ENCODE peak calls at places on chromosomes 3 and 15, in seven cellular contexts. One of them, this sample, is unnamed. For H3K4me1, the result is how much of the 10 kb centered on the place peaks cover.

GRCh38 chr15:94075349-94075748 is 156.0 kb upstream of the MCTP2 start:
- DNase-seq in pancreas: no peak
- DNase-seq in fibroblast of lung: peak
- DNase-seq in NT2/D1: no peak
- DNase-seq in PC-3: no peak
- DNase-seq in HCT116: no peak
- DNase-seq in hepatocyte: peak
- DNase-seq in this sample: no peak

GRCh38 chr3:136632625-136633081 is 119.5 kb downstream of the STAG1 start:
- DNase-seq in HCT116: no peak
- DNase-seq in fibroblast of lung: peak
- DNase-seq in PC-3: peak
- DNase-seq in NT2/D1: no peak
- DNase-seq in pancreas: no peak
- DNase-seq in hepatocyte: no peak
- DNase-seq in this sample: no peak

GRCh38 chr3:141261472-141262171 is 30.0 kb downstream of the PXYLP1 start:
- DNase-seq in pancreas: no peak
- DNase-seq in HCT116: no peak
- DNase-seq in PC-3: no peak
- DNase-seq in fibroblast of lung: no peak
- DNase-seq in NT2/D1: no peak
- DNase-seq in hepatocyte: no peak
- DNase-seq in this sample: no peak

GRCh38 chr3:141491929-141492328 is 5.1 kb downstream of the RASA2 start:
- DNase-seq in hepatocyte: no peak
- DNase-seq in pancreas: no peak
- DNase-seq in HCT116: no peak
- DNase-seq in PC-3: no peak
- DNase-seq in NT2/D1: no peak
- DNase-seq in fibroblast of lung: no peak
- DNase-seq in this sample: no peak

GRCh38 chr3:172103724-172104123 is 64.3 kb downstream of the FNDC3B start:
- DNase-seq in hepatocyte: no peak
- DNase-seq in pancreas: no peak
- DNase-seq in PC-3: no peak
- DNase-seq in HCT116: no peak
- DNase-seq in fibroblast of lung: peak
- DNase-seq in NT2/D1: no peak
- DNase-seq in this sample: peak

GRCh38 chr15:90557147-90557546 is 27.4 kb downstream of the CRTC3 start:
- DNase-seq in pancreas: no peak
- DNase-seq in NT2/D1: no peak
- DNase-seq in HCT116: no peak
- DNase-seq in fibroblast of lung: no peak
- DNase-seq in hepatocyte: no peak
- DNase-seq in PC-3: no peak
- DNase-seq in this sample: no peak

GRCh38 chr3:195859061-195859845 is 47.5 kb upstream of the MUC4 start:
- DNase-seq in PC-3: peak
- DNase-seq in HCT116: peak
- DNase-seq in hepatocyte: peak
- DNase-seq in fibroblast of lung: peak
- DNase-seq in pancreas: peak
- DNase-seq in NT2/D1: peak
- DNase-seq in this sample: no peak

GRCh38 chr3:85737846-85738245 is 779.1 kb downstream of the CADM2 start:
- DNase-seq in NT2/D1: no peak
- DNase-seq in HCT116: no peak
- DNase-seq in fibroblast of lung: peak
- DNase-seq in hepatocyte: no peak
- DNase-seq in PC-3: peak
- DNase-seq in pancreas: no peak
- DNase-seq in this sample: no peak

GRCh38 chr15:47720555-47720954 is 3.2 kb downstream of the SEMA6D start:
- DNase-seq in HCT116: no peak
- DNase-seq in pancreas: no peak
- DNase-seq in PC-3: no peak
- DNase-seq in NT2/D1: no peak
- DNase-seq in hepatocyte: no peak
- DNase-seq in fibroblast of lung: peak
- DNase-seq in this sample: no peak

GRCh38 chr15:86650084-86650483 is 570.4 kb downstream of the AGBL1 start:
- DNase-seq in pancreas: peak
- DNase-seq in hepatocyte: no peak
- DNase-seq in NT2/D1: no peak
- DNase-seq in HCT116: no peak
- DNase-seq in fibroblast of lung: peak
- DNase-seq in PC-3: peak
- DNase-seq in this sample: no peak

GRCh38 chr3:150663461-150663860 is 40.3 kb downstream of the ERICH6 start:
- DNase-seq in hepatocyte: no peak
- DNase-seq in HCT116: no peak
- DNase-seq in NT2/D1: no peak
- DNase-seq in pancreas: no peak
- DNase-seq in PC-3: no peak
- DNase-seq in fibroblast of lung: no peak
- DNase-seq in this sample: no peak

GRCh38 chr3:195094211-195094921 is 176.6 kb downstream of the XXYLT1 start:
- DNase-seq in HCT116: no peak
- DNase-seq in PC-3: no peak
- DNase-seq in hepatocyte: no peak
- DNase-seq in NT2/D1: no peak
- DNase-seq in fibroblast of lung: no peak
- DNase-seq in pancreas: no peak
- DNase-seq in this sample: no peak

GRCh38 chr3:71039332-71039731 is 544.2 kb downstream of the FOXP1 start:
- DNase-seq in NT2/D1: no peak
- DNase-seq in PC-3: no peak
- DNase-seq in hepatocyte: no peak
- DNase-seq in fibroblast of lung: no peak
- DNase-seq in pancreas: no peak
- DNase-seq in HCT116: no peak
- DNase-seq in this sample: no peak

GRCh38 chr15:44458429-44458828 is 31.0 kb downstream of the CTDSPL2 start:
- DNase-seq in NT2/D1: no peak
- DNase-seq in PC-3: peak
- DNase-seq in HCT116: no peak
- DNase-seq in pancreas: no peak
- DNase-seq in fibroblast of lung: no peak
- DNase-seq in hepatocyte: no peak
- DNase-seq in this sample: no peak

GRCh38 chr15:100771745-100772144 is 107.9 kb upstream of the ALDH1A3 start:
- DNase-seq in PC-3: no peak
- DNase-seq in NT2/D1: no peak
- DNase-seq in hepatocyte: peak
- DNase-seq in fibroblast of lung: no peak
- DNase-seq in HCT116: no peak
- DNase-seq in pancreas: no peak
- DNase-seq in this sample: no peak

GRCh38 chr3:185540705-185541104 is 11.7 kb downstream of the LIPH start:
- DNase-seq in fibroblast of lung: no peak
- DNase-seq in HCT116: no peak
- DNase-seq in hepatocyte: no peak
- DNase-seq in pancreas: no peak
- DNase-seq in NT2/D1: no peak
- DNase-seq in PC-3: no peak
- DNase-seq in this sample: no peak

GRCh38 chr3:124125320-124125719 is 133.4 kb upstream of the ROPN1 start:
- DNase-seq in fibroblast of lung: no peak
- DNase-seq in pancreas: no peak
- DNase-seq in NT2/D1: no peak
- DNase-seq in hepatocyte: no peak
- DNase-seq in HCT116: no peak
- DNase-seq in PC-3: no peak
- DNase-seq in this sample: no peak

GRCh38 chr15:92958105-92958504 is 58.0 kb downstream of the CHD2 start:
- DNase-seq in hepatocyte: no peak
- DNase-seq in NT2/D1: no peak
- DNase-seq in PC-3: no peak
- DNase-seq in fibroblast of lung: peak
- DNase-seq in HCT116: no peak
- DNase-seq in pancreas: no peak
- DNase-seq in this sample: no peak

GRCh38 chr15:90594297-90594696 is 64.6 kb downstream of the CRTC3 start:
- DNase-seq in NT2/D1: no peak
- DNase-seq in hepatocyte: no peak
- DNase-seq in PC-3: peak
- DNase-seq in HCT116: no peak
- DNase-seq in pancreas: peak
- DNase-seq in fibroblast of lung: peak
- DNase-seq in this sample: no peak

GRCh38 chr15:95259513-95259912 is 1028.2 kb downstream of the MCTP2 start:
- DNase-seq in NT2/D1: peak
- DNase-seq in PC-3: peak
- DNase-seq in pancreas: peak
- DNase-seq in HCT116: peak
- DNase-seq in fibroblast of lung: peak
- DNase-seq in hepatocyte: peak
- DNase-seq in this sample: no peak

GRCh38 chr3:108024146-108024836 is 66.5 kb downstream of the CD47 start:
- DNase-seq in NT2/D1: no peak
- DNase-seq in PC-3: peak
- DNase-seq in hepatocyte: no peak
- DNase-seq in HCT116: no peak
- DNase-seq in fibroblast of lung: peak
- DNase-seq in pancreas: no peak
- DNase-seq in this sample: no peak

GRCh38 chr3:44125882-44126281 is 115.8 kb upstream of the TOPAZ1 start:
- DNase-seq in HCT116: no peak
- DNase-seq in hepatocyte: peak
- DNase-seq in PC-3: no peak
- DNase-seq in pancreas: no peak
- DNase-seq in NT2/D1: no peak
- DNase-seq in fibroblast of lung: peak
- DNase-seq in this sample: no peak

GRCh38 chr3:15273214-15273613 is 59.2 kb downstream of the SH3BP5 start:
- DNase-seq in fibroblast of lung: no peak
- DNase-seq in HCT116: no peak
- DNase-seq in PC-3: no peak
- DNase-seq in pancreas: no peak
- DNase-seq in hepatocyte: no peak
- DNase-seq in NT2/D1: no peak
- DNase-seq in this sample: no peak

GRCh38 chr3:150296123-150296750 is 111.9 kb upstream of the TSC22D2 start:
- DNase-seq in PC-3: no peak
- DNase-seq in HCT116: no peak
- DNase-seq in NT2/D1: no peak
- DNase-seq in fibroblast of lung: no peak
- DNase-seq in hepatocyte: no peak
- DNase-seq in pancreas: no peak
- DNase-seq in this sample: no peak

GRCh38 chr15:61879219-61879618 is 181.0 kb downstream of the VPS13C start:
- DNase-seq in hepatocyte: peak
- DNase-seq in pancreas: no peak
- DNase-seq in fibroblast of lung: peak
- DNase-seq in NT2/D1: no peak
- DNase-seq in HCT116: no peak
- DNase-seq in PC-3: peak
- DNase-seq in this sample: no peak

GRCh38 chr3:133943639-133944131 is 48.0 kb upstream of the RAB6B start:
- DNase-seq in NT2/D1: no peak
- DNase-seq in pancreas: peak
- DNase-seq in PC-3: peak
- DNase-seq in hepatocyte: peak
- DNase-seq in HCT116: peak
- DNase-seq in fibroblast of lung: peak
- DNase-seq in this sample: peak
- H3K4me1 ChIP-seq in NT2/D1: under half
- H3K4me1 ChIP-seq in pancreas: under half
- H3K4me1 ChIP-seq in PC-3: under half
- H3K4me1 ChIP-seq in hepatocyte: under half
- H3K4me1 ChIP-seq in HCT116: under half
- H3K4me1 ChIP-seq in fibroblast of lung: under half
- H3K4me1 ChIP-seq in this sample: under half

DNA sequence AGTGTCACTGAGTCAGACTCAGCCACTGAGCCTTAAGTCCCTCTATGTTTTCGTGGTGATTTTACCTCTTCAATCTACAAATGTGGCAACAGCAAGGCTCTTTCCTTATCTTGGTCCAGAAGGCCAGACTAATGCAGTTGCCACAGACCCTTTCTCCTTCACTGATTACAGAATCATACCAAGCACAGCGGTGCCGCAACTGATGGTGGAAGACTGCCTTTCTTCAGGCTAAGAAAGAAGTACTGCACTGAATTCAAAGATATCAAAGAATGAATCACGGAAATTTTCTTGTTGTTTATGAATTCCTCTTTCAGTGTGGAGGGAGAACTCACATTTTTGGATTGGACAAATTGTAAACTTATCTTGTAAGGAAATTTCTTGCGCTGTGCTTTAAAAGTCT is 18.6 kb downstream of the DCP1A start:
- DNase-seq in pancreas: no peak
- DNase-seq in hepatocyte: peak
- DNase-seq in NT2/D1: no peak
- DNase-seq in PC-3: no peak
- DNase-seq in HCT116: no peak
- DNase-seq in fibroblast of lung: peak
- DNase-seq in this sample: no peak
- H3K4me1 ChIP-seq in pancreas: under half
- H3K4me1 ChIP-seq in hepatocyte: under half
- H3K4me1 ChIP-seq in NT2/D1: under half
- H3K4me1 ChIP-seq in PC-3: under half
- H3K4me1 ChIP-seq in HCT116: under half
- H3K4me1 ChIP-seq in fibroblast of lung: under half
- H3K4me1 ChIP-seq in this sample: under half

GRCh38 chr15:74196175-74196574 is 6.4 kb downstream of the STRA6 start:
- DNase-seq in fibroblast of lung: peak
- DNase-seq in NT2/D1: no peak
- DNase-seq in pancreas: no peak
- DNase-seq in HCT116: peak
- DNase-seq in PC-3: peak
- DNase-seq in hepatocyte: peak
- DNase-seq in this sample: no peak
- H3K4me1 ChIP-seq in fibroblast of lung: under half
- H3K4me1 ChIP-seq in NT2/D1: under half
- H3K4me1 ChIP-seq in pancreas: under half
- H3K4me1 ChIP-seq in HCT116: half or more
- H3K4me1 ChIP-seq in PC-3: half or more
- H3K4me1 ChIP-seq in hepatocyte: under half
- H3K4me1 ChIP-seq in this sample: under half

GRCh38 chr3:126287171-126287535 is 70.1 kb downstream of the KLF15 start:
- DNase-seq in fibroblast of lung: no peak
- DNase-seq in PC-3: no peak
- DNase-seq in hepatocyte: no peak
- DNase-seq in HCT116: no peak
- DNase-seq in NT2/D1: no peak
- DNase-seq in pancreas: no peak
- DNase-seq in this sample: no peak

GRCh38 chr3:126287536-126288181 is 69.5 kb downstream of the KLF15 start:
- DNase-seq in fibroblast of lung: peak
- DNase-seq in pancreas: peak
- DNase-seq in PC-3: no peak
- DNase-seq in HCT116: peak
- DNase-seq in hepatocyte: peak
- DNase-seq in NT2/D1: peak
- DNase-seq in this sample: no peak

GRCh38 chr3:126284258-126284904 is 72.8 kb downstream of the KLF15 start:
- DNase-seq in hepatocyte: no peak
- DNase-seq in HCT116: peak
- DNase-seq in PC-3: peak
- DNase-seq in fibroblast of lung: peak
- DNase-seq in NT2/D1: no peak
- DNase-seq in pancreas: no peak
- DNase-seq in this sample: peak

GRCh38 chr3:126288314-126288713 is 68.9 kb downstream of the KLF15 start:
- DNase-seq in NT2/D1: no peak
- DNase-seq in PC-3: no peak
- DNase-seq in pancreas: no peak
- DNase-seq in fibroblast of lung: no peak
- DNase-seq in HCT116: no peak
- DNase-seq in hepatocyte: no peak
- DNase-seq in this sample: no peak

GRCh38 chr3:126285369-126285768 is 71.8 kb downstream of the KLF15 start:
- DNase-seq in HCT116: no peak
- DNase-seq in hepatocyte: no peak
- DNase-seq in PC-3: no peak
- DNase-seq in fibroblast of lung: no peak
- DNase-seq in pancreas: no peak
- DNase-seq in NT2/D1: no peak
- DNase-seq in this sample: no peak
- H3K4me1 ChIP-seq in HCT116: under half
- H3K4me1 ChIP-seq in hepatocyte: under half
- H3K4me1 ChIP-seq in PC-3: under half
- H3K4me1 ChIP-seq in fibroblast of lung: under half
- H3K4me1 ChIP-seq in pancreas: under half
- H3K4me1 ChIP-seq in NT2/D1: under half
- H3K4me1 ChIP-seq in this sample: under half

This sample was measured in keratinocyte.